ENCODE peak calls at places on chromosomes 13 and 19, in seven cellular contexts. T, D, G, X, C, S and U are unnamed samples.

GRCh38 chr13:97121894-97122293 is 100.2 kb upstream of the MBNL2 start:
- DNase-seq in T (no peak), D (peak), G (no peak), X (no peak), C (no peak), S (no peak), U (no peak)

GRCh38 chr13:26867451-26868067 is 107.0 kb upstream of the GPR12 start:
- DNase-seq in T (no peak), D (peak), G (peak), X (no peak), C (no peak), S (no peak), U (no peak)

GRCh38 chr19:52211203-52211602 is 21.4 kb downstream of the PPP2R1A start:
- DNase-seq in T (no peak), D (no peak), G (no peak), X (peak), C (no peak), S (no peak), U (no peak)

GRCh38 chr19:45098521-45099464 is 5.8 kb downstream of the PPP1R37 start:
- DNase-seq in T (no peak), D (no peak), G (no peak), X (no peak), C (no peak), S (peak), U (peak)

GRCh38 chr13:109836629-109837607 is 50.5 kb upstream of the IRS2 start:
- DNase-seq in T (no peak), D (no peak), G (no peak), X (no peak), C (peak), S (no peak), U (no peak)

GRCh38 chr13:43728411-43728810 is 58.4 kb downstream of the ENOX1 start:
- DNase-seq in T (no peak), D (no peak), G (no peak), X (no peak), C (no peak), S (no peak), U (no peak)

GRCh38 chr13:75587679-75588078 is 38.1 kb downstream of the UCHL3 start:
- DNase-seq in T (no peak), D (no peak), G (no peak), X (no peak), C (no peak), S (no peak), U (no peak)

GRCh38 chr13:49935171-49936084 is 712 bp downstream of the SPRYD7 start:
- DNase-seq in T (peak), D (peak), G (no peak), X (no peak), C (no peak), S (peak), U (no peak)

GRCh38 chr13:88125055-88125454 is 453.9 kb downstream of the SLITRK5 start:
- DNase-seq in T (no peak), D (no peak), G (no peak), X (no peak), C (no peak), S (no peak), U (no peak)
- H3K4me3 ChIP-seq in T (no peak), D (no peak), G (no peak), X (no peak), C (no peak), S (no peak), U (no peak)

DNA sequence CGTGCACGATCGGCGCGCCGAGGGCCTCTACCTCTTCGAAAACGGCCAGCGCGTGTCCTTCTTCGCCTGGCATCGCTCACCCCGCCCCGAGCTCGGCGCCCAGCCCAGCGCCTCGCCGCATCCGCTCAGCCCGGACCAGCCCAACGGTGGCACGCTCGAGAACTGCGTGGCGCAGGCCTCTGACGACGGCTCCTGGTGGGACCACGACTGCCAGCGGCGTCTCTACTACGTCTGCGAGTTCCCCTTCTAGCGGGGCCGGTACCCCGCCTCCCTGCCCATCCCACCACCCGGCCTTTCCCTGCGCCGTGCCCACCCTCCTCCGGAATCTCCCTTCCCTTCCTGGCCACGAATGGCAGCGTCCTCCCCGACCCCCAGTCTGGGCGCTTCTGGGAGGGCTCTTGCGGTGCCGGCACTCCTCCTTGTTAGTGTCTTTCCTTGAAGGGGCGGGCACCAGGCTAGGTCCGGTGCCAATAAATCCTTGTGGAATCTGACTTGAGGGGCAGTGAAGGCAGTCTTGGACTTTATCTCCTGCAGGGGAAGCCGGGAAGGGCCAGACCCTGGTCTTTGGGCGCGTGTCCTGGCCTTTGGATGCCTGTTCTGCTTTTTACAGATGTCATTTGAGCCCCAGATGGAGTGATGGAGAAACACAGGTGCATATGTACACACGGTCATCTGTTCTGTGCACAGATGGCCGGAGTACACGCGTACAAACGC is 2.2 kb downstream of the CLEC11A start:
- DNase-seq in T (no peak), D (no peak), G (no peak), X (no peak), C (no peak), S (no peak), U (no peak)
- TF ChIP-seq CTCF in T (no peak), D (no peak), G (no peak), X (no peak), C (no peak), S (no peak), U (no peak)

DNA sequence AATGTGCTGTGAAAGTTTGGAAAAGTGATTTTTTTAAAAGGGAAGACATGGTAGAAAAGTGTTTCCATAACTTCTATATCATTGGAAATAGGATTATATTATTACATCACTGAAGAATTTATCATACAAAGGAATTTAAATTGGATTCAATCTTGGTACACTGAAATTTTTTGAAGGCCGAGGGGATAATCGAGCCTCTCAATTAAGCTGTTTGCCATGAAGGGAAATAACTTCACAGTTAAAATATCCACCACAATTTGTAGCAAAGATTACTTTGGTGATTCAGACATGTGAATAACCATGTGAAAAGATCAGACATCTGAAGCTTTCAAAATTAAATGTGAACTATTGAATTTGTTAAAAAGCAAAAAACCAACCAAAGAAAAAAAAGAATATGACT is 215.3 kb downstream of the KLF5 start:
- DNase-seq in T (no peak), D (no peak), G (no peak), X (no peak), C (no peak), S (no peak), U (no peak)
- H3K27ac ChIP-seq in T (no peak), D (peak), G (no peak), X (no peak), C (no peak), S (no peak), U (no peak)

DNA sequence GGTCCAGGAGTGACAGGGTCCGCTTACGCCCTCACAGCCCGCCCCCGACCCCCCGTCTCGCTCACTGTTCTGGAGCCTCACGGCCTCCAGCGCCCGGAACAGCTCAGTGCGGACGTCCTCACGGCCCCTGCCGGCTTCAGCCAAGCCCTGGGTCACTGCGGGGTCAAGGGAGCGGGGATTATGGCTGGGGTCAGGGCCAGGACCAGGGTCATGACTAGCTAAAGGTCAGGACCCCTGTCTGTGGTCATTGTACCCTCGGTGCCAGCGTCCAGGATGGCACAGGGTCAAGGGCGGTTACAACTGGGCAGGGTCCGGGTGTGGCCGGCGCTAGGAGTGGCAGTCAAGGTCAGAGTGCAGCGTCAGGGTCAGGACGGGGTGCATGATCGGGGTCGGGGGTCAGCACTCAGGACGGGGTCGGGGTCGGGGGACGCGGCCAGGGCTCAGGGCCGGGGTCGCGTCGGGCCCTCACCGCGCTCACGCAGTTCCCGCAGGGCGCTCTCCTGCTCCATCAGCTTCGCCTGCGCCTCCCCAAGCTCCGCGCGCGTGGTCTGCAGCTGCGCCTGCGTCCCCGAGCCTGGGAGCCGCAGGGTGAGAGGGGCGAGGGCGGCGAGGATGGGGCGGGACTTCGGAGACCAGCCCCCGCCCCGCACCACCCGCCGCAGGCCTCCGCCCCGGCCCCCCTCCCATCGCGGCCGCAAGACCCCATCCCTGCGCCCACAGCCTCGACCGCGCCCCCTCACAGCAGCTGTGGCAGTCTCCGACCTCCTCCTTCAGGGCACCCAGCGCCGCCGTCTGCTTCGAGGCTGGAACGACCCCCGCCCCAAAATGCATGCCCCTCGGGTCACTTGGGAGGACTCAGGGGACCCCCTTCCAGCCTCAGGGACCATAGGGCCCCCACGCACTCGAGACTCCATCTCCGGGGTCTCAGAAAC is 1.4 kb downstream of the CLEC4G start:
- DNase-seq in T (no peak), D (no peak), G (no peak), X (no peak), C (no peak), S (no peak), U (no peak)
- H3K4me3 ChIP-seq in T (peak), D (no peak), G (no peak), X (peak), C (no peak), S (no peak), U (peak)

GRCh38 chr19:55466246-55466614 is 1.7 kb upstream of the C19orf85 start:
- DNase-seq in T (no peak), D (no peak), G (no peak), X (no peak), C (no peak), S (no peak), U (no peak)

GRCh38 chr19:55467236-55468053 is 2.9 kb upstream of the C19orf85 start:
- DNase-seq in T (no peak), D (no peak), G (peak), X (peak), C (no peak), S (peak), U (peak)

GRCh38 chr19:55465460-55466245 is 1.1 kb upstream of the C19orf85 start:
- DNase-seq in T (no peak), D (no peak), G (no peak), X (peak), C (no peak), S (no peak), U (no peak)

GRCh38 chr19:55471266-55471665 is 5.2 kb upstream of the ZNF628 start:
- DNase-seq in T (no peak), D (no peak), G (no peak), X (no peak), C (no peak), S (no peak), U (no peak)

DNA sequence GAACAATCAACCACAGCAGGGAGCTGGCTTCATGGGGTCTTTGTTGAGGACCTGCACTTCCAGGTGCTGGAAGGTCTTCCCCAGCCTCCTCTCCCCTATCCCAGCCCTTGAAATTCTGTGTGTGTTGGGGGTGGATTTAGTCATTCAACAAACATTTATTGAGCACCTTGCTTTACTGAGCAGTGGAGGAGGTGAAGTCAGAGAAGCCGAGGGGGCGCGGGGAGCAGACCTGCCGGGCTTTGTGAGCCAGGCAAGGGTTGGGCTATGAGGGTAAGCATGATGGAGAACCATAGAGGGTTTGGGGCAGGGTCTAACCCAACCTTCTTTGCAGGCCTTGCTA is 3.5 kb upstream of the C19orf85 start:
- DNase-seq in T (no peak), D (no peak), G (no peak), X (no peak), C (no peak), S (no peak), U (no peak)
- TF ChIP-seq CTCF in T (no peak), D (no peak), G (no peak), X (no peak), C (no peak), S (no peak), U (no peak)

DNA sequence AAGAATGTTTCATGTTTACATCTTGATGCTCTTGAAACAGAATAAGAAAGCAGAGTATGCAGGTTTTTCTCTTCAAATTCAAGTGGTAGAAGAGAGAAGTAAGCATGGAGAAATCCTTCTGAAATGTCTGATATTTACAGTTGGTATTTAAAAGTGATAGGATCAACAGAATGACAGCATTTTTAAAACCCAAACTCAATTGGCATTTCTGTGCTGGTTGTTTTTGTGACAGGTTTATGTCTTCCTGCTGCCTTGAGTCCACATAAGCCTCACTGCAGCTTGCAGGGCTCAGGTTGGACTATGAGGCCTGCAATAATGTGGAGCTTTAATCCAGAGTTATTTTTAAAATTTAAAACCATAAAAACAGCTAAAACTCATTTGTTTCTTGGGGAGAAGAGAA is 105.1 kb downstream of the ZAR1L start:
- DNase-seq in T (no peak), D (no peak), G (no peak), X (no peak), C (no peak), S (no peak), U (no peak)
- H3K27ac ChIP-seq in T (no peak), D (no peak), G (no peak), X (no peak), C (no peak), S (peak), U (peak)

DNA sequence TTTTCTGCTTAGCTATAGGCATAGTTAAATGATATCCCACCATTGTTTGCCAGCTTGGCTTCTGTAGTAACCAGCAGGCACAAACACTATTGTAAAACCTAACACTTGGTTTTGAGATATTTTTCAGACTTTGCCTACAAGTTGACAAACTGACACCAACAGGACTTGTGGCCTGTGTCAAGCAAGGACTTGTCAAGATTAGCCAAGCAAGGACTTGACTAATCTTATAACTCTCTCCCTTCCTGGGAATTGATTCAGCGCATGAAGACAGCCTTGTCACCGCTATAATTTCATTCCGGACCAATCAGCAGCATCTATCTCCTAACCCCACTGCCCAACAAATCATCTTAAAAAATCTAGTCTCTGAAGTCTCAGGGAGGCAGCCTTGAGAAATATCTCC is 72.7 kb upstream of the SLITRK1 start:
- DNase-seq in T (no peak), D (no peak), G (no peak), X (no peak), C (no peak), S (no peak), U (no peak)
- H3K4me3 ChIP-seq in T (no peak), D (no peak), G (no peak), X (no peak), C (no peak), S (no peak), U (no peak)

GRCh38 chr19:3420909-3421619 is 54.7 kb downstream of the NFIC start:
- DNase-seq in T (no peak), D (no peak), G (no peak), X (no peak), C (no peak), S (no peak), U (no peak)

GRCh38 chr19:3426433-3426832 is 53.9 kb downstream of the SMIM24 start:
- DNase-seq in T (no peak), D (no peak), G (no peak), X (no peak), C (no peak), S (no peak), U (no peak)

GRCh38 chr19:3420244-3420755 is 53.9 kb downstream of the NFIC start:
- DNase-seq in T (no peak), D (no peak), G (no peak), X (no peak), C (no peak), S (no peak), U (no peak)

DNA sequence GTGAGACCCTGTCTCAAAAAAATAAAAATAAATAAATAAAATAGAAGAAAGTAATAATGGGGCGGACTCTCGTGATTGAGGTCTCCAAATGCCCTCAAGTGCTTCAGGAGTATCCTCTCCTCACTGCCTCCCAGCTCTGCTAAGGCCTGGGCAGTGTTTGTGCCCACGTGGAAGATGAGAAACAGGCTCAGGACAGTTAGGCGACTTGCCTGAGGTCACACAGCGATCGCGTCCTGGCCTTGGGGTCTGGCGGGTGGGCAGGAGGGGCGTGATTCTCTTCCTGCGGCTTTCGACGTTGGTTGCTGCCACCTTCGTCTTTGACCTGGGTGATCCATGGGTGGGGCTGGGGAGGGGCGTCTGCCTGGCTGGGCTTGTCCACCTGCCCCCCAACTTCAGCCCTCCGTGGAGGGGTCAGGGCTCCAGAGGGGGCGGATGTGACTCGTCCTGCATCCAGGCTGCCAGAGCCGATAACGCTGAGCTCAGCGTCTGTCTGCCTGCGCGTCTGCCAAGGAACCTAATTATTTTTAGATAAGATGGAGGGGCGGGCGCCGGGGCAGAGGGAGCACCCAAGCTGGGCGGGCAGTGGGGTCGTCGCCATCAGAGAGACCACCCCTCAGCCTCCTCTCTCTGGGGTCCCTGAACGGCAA is 56.9 kb downstream of the NFIC start:
- DNase-seq in T (no peak), D (peak), G (no peak), X (no peak), C (no peak), S (peak), U (peak)
- TF ChIP-seq CTCF in T (no peak), D (no peak), G (no peak), X (no peak), C (no peak), S (no peak), U (no peak)

GRCh38 chr13:45352031-45352430 is 11.0 kb upstream of the TPT1 start:
- DNase-seq in T (no peak), D (no peak), G (no peak), X (no peak), C (no peak), S (no peak), U (no peak)

GRCh38 chr13:45353895-45354294 is 12.9 kb upstream of the TPT1 start:
- DNase-seq in T (no peak), D (no peak), G (no peak), X (no peak), C (no peak), S (no peak), U (no peak)

GRCh38 chr13:45361596-45362206 is 20.7 kb upstream of the TPT1 start:
- DNase-seq in T (peak), D (no peak), G (no peak), X (no peak), C (no peak), S (no peak), U (no peak)

GRCh38 chr13:45362939-45363338 is 22.0 kb upstream of the TPT1 start:
- DNase-seq in T (peak), D (no peak), G (no peak), X (no peak), C (no peak), S (no peak), U (peak)

GRCh38 chr13:45356966-45357689 is 16.1 kb upstream of the TPT1 start:
- DNase-seq in T (no peak), D (no peak), G (no peak), X (no peak), C (no peak), S (no peak), U (no peak)
- H3K27ac ChIP-seq in T (no peak), D (no peak), G (no peak), X (peak), C (no peak), S (no peak), U (no peak)